ENCODE peak calls at places on chromosomes 13 and 19, in nine cellular contexts. I, D, N, Q, B, F, M, K and E are unnamed samples.

GRCh38 chr19:19464339-19465098 is 50.8 kb downstream of the TSSK6 start:
- DNase-seq in I (no peak), D (peak), N (no peak), Q (peak), B (no peak), F (peak), M (peak), K (no peak), E (no peak)

GRCh38 chr13:51714663-51715168 is 89.2 kb downstream of the DHRS12 start:
- DNase-seq in I (no peak), D (peak), N (no peak), Q (no peak), B (peak), F (no peak), M (peak), K (no peak), E (no peak)

GRCh38 chr19:17385878-17386611 is 8.0 kb downstream of the CCDC194 start:
- DNase-seq in I (no peak), D (peak), N (no peak), Q (no peak), B (peak), F (peak), M (no peak), K (peak), E (peak)

GRCh38 chr13:99281811-99282263 is 23.7 kb upstream of the GPR18 start:
- DNase-seq in I (peak), D (no peak), N (no peak), Q (no peak), B (no peak), F (no peak), M (no peak), K (peak), E (peak)

GRCh38 chr19:45347570-45348366 is 7.2 kb downstream of the KLC3 start:
- DNase-seq in I (no peak), D (no peak), N (no peak), Q (no peak), B (no peak), F (no peak), M (no peak), K (no peak), E (no peak)

GRCh38 chr13:94706854-94707399 is 5.4 kb downstream of the SOX21 start:
- DNase-seq in I (no peak), D (no peak), N (no peak), Q (peak), B (no peak), F (no peak), M (no peak), K (no peak), E (no peak)

GRCh38 chr13:22285867-22286632 is 615.2 kb downstream of the FGF9 start:
- DNase-seq in I (no peak), D (no peak), N (no peak), Q (no peak), B (no peak), F (no peak), M (no peak), K (no peak), E (no peak)

GRCh38 chr13:52127783-52128702 is 830 bp downstream of the NEK5 start:
- DNase-seq in I (peak), D (peak), N (no peak), Q (peak), B (peak), F (peak), M (peak), K (peak), E (peak)

GRCh38 chr19:38049105-38049649 is 142.2 kb downstream of the SIPA1L3 start:
- DNase-seq in I (no peak), D (no peak), N (peak), Q (peak), B (no peak), F (no peak), M (no peak), K (peak), E (no peak)